ENCODE peak calls at places on chromosome 3, in five cellular contexts. O is CD14-positive monocyte, Z is type B pancreatic cell, A is Caco-2, G is pancreas. P is an unnamed sample.

GRCh38 chr3:46895204-46895660 is 17.7 kb downstream of the PTH1R start:
- DNase-seq in O (peak), Z (no peak), A (peak), G (peak), P (peak)

GRCh38 chr3:10180738-10181295 is 16.1 kb downstream of the IRAK2 start:
- DNase-seq in O (no peak), Z (no peak), A (no peak), G (no peak), P (no peak)

GRCh38 chr3:184584001-184584891 is 22.7 kb downstream of the EPHB3 start:
- DNase-seq in O (no peak), Z (no peak), A (no peak), G (no peak), P (no peak)

GRCh38 chr3:4995500-4996053 is 16.3 kb downstream of the BHLHE40 start:
- DNase-seq in O (no peak), Z (peak), A (no peak), G (no peak), P (peak)

GRCh38 chr3:49553320-49553689 is 972 bp upstream of the BSN start:
- DNase-seq in O (no peak), Z (no peak), A (no peak), G (no peak), P (no peak)

GRCh38 chr3:158773845-158774542 is 27.9 kb upstream of the MFSD1 start:
- DNase-seq in O (no peak), Z (no peak), A (no peak), G (no peak), P (no peak)

GRCh38 chr3:128493221-128494151 is 485 bp upstream of the GATA2 start:
- DNase-seq in O (no peak), Z (peak), A (no peak), G (peak), P (no peak)

GRCh38 chr3:49733551-49733950 is 9.8 kb upstream of the GMPPB start:
- DNase-seq in O (no peak), Z (no peak), A (no peak), G (no peak), P (no peak)

GRCh38 chr3:40885423-40885822 is 313.9 kb upstream of the CTNNB1 start:
- DNase-seq in O (no peak), Z (no peak), A (no peak), G (no peak), P (no peak)

GRCh38 chr3:149401926-149402310 is 24.5 kb upstream of the TM4SF1 start:
- DNase-seq in O (no peak), Z (no peak), A (no peak), G (no peak), P (no peak)

GRCh38 chr3:55897573-55898224 is 410.6 kb upstream of the WNT5A start:
- DNase-seq in O (no peak), Z (no peak), A (peak), G (no peak), P (no peak)

GRCh38 chr3:46266598-46266997 is 24.3 kb downstream of the CCR3 start:
- DNase-seq in O (no peak), Z (no peak), A (no peak), G (no peak), P (no peak)

GRCh38 chr3:119145500-119146167 is at the start of gene TEX55:
- DNase-seq in O (no peak), Z (no peak), A (peak), G (no peak), P (peak)

GRCh38 chr3:43638594-43639447 is 17.0 kb upstream of the ANO10 start:
- DNase-seq in O (no peak), Z (no peak), A (peak), G (no peak), P (no peak)

GRCh38 chr3:106533097-106533496 is 664.3 kb upstream of the CBLB start:
- DNase-seq in O (no peak), Z (no peak), A (no peak), G (no peak), P (no peak)

GRCh38 chr3:195094211-195094921 is 176.6 kb downstream of the XXYLT1 start:
- DNase-seq in O (peak), Z (no peak), A (no peak), G (peak), P (no peak)

GRCh38 chr3:128217702-128218475 is 64.6 kb downstream of the EEFSEC start:
- DNase-seq in O (no peak), Z (no peak), A (peak), G (no peak), P (no peak)

GRCh38 chr3:67876261-67876660 is 221.8 kb upstream of the SUCLG2 start:
- DNase-seq in O (no peak), Z (no peak), A (no peak), G (no peak), P (no peak)

GRCh38 chr3:107969994-107970896 is 120.6 kb downstream of the CD47 start:
- DNase-seq in O (no peak), Z (no peak), A (no peak), G (peak), P (no peak)

GRCh38 chr3:100982710-100983109 is 10.5 kb downstream of the ABI3BP start:
- DNase-seq in O (no peak), Z (no peak), A (no peak), G (no peak), P (no peak)

GRCh38 chr3:191761906-191762305 is 300.9 kb downstream of the PYDC2 start:
- DNase-seq in O (no peak), Z (no peak), A (no peak), G (no peak), P (no peak)

GRCh38 chr3:159652452-159652851 is 336.2 kb upstream of the IL12A start:
- DNase-seq in O (no peak), Z (no peak), A (no peak), G (no peak), P (no peak)

GRCh38 chr3:48475188-48475587 is 28.7 kb downstream of the ATRIP start:
- DNase-seq in O (no peak), Z (no peak), A (no peak), G (no peak), P (no peak)

GRCh38 chr3:168218600-168218999 is 122.9 kb upstream of the GOLIM4 start:
- DNase-seq in O (no peak), Z (no peak), A (no peak), G (no peak), P (no peak)

GRCh38 chr3:40336101-40336500 is 26.6 kb downstream of the EIF1B start:
- DNase-seq in O (no peak), Z (no peak), A (no peak), G (no peak), P (no peak)

GRCh38 chr3:194592798-194593752 is 40.1 kb downstream of the TMEM44 start:
- DNase-seq in O (no peak), Z (no peak), A (no peak), G (no peak), P (no peak)

GRCh38 chr3:192171213-192171612 is 556.1 kb downstream of the FGF12 start:
- DNase-seq in O (no peak), Z (no peak), A (no peak), G (no peak), P (no peak)

GRCh38 chr3:104908761-104909160 is 457.9 kb upstream of the ALCAM start:
- DNase-seq in O (no peak), Z (no peak), A (no peak), G (no peak), P (no peak)

GRCh38 chr3:106635271-106635670 is 742.0 kb upstream of the CCDC54 start:
- DNase-seq in O (no peak), Z (no peak), A (no peak), G (no peak), P (no peak)

GRCh38 chr3:99938270-99938955 is 120.8 kb downstream of the CMSS1 start:
- DNase-seq in O (no peak), Z (no peak), A (no peak), G (no peak), P (no peak)

GRCh38 chr3:73405853-73406252 is 218.9 kb downstream of the PDZRN3 start:
- DNase-seq in O (no peak), Z (no peak), A (no peak), G (no peak), P (no peak)

GRCh38 chr3:49609815-49610214 is 55.5 kb downstream of the BSN start:
- DNase-seq in O (no peak), Z (peak), A (no peak), G (no peak), P (no peak)

GRCh38 chr3:80526153-80526552 is 758.4 kb upstream of the ROBO1 start:
- DNase-seq in O (no peak), Z (no peak), A (peak), G (no peak), P (no peak)

GRCh38 chr3:162512488-162512887 is 1015.9 kb downstream of the OTOL1 start:
- DNase-seq in O (no peak), Z (no peak), A (no peak), G (no peak), P (no peak)

GRCh38 chr3:113629941-113630340 is 66.5 kb downstream of the USF3 start:
- DNase-seq in O (no peak), Z (no peak), A (no peak), G (no peak), P (no peak)

GRCh38 chr3:189349772-189350171 is 178.0 kb downstream of the TPRG1 start:
- DNase-seq in O (no peak), Z (no peak), A (no peak), G (no peak), P (no peak)

GRCh38 chr3:11847607-11848006 is 922 bp upstream of the TAMM41 start:
- DNase-seq in O (no peak), Z (no peak), A (no peak), G (no peak), P (no peak)

GRCh38 chr3:24088782-24089181 is 143.7 kb downstream of the NR1D2 start:
- DNase-seq in O (no peak), Z (no peak), A (no peak), G (no peak), P (no peak)

GRCh38 chr3:50352762-50353161 is 2.1 kb downstream of the CYB561D2 start:
- DNase-seq in O (no peak), Z (no peak), A (no peak), G (no peak), P (no peak)

GRCh38 chr3:153972862-153973261 is 148.3 kb upstream of the ARHGEF26 start:
- DNase-seq in O (no peak), Z (no peak), A (no peak), G (no peak), P (no peak)

GRCh38 chr3:153970047-153970446 is 151.1 kb upstream of the ARHGEF26 start:
- DNase-seq in O (no peak), Z (no peak), A (no peak), G (no peak), P (no peak)

GRCh38 chr3:153973722-153974121 is 147.5 kb upstream of the ARHGEF26 start:
- DNase-seq in O (no peak), Z (no peak), A (no peak), G (no peak), P (no peak)

GRCh38 chr3:153967260-153967659 is 153.9 kb upstream of the ARHGEF26 start:
- DNase-seq in O (no peak), Z (no peak), A (no peak), G (no peak), P (no peak)

DNA sequence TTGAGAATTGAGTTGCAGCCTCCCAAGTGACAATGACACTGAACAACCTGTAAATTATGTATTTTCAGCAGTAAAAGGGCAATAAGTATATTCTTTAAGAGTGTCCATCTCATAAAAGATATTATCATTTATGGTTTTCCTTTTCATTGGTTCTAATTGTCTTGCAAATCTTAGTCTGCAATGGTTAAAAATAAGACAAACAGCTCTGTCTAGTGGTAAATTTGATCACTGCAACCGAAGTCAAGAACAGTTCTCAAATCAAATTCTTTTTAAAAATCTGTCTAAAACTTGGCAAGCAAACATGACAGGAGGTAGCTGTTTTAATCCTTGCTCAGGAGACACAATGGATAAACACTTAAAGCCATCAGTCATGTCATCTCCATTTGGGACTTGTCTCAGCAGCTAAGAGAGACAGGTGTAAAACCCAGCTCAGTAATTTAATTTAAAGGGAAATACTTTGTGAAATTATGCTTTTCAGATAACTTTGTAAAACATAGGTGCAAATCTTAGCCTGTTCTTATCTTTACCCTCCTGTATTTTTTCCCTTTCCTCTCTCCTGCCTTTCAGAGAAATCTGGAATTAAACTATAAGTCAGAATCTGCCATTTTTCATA is 150.3 kb upstream of the ARHGEF26 start:
- DNase-seq in O (no peak), Z (no peak), A (no peak), G (no peak), P (no peak)
- TF ChIP-seq CTCF in O (no peak), Z (peak), A (peak), G (peak), P (peak)

DNA sequence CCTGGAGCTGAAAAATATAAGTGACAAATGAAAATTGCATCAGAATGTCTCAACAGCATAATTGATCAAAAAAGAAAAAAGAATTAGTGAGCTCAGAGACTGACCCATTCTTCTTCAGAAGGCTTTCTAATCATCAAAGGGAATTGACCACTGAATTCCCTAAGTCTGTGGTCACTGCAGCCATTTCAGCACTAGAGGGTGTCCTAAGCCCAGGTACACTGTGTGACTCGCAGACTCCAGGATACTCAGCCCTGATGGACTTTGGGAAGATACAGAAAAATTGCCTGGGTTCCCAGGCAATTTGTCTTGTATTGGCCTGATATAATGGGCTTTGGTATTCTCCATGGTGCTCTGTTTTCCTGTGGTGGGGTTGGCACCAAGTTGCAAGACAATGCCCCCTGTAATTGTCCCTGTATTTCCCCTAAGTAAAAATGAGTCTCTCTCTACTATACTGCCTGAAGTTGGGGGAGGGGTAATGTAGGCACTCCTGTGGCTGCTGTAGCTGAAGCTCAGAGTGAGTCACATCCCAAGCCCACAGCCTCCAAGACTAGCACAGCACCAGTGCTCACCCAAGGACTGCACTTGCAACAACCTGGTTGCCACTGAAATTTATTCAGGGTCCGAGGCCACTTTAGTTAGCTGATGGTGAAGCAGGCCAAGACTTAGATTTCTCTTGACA is 256.0 kb upstream of the STAC start:
- DNase-seq in O (no peak), Z (no peak), A (peak), G (no peak), P (no peak)
- TF ChIP-seq CTCF in O (no peak), Z (peak), A (peak), G (no peak), P (peak)

GRCh38 chr3:185708392-185708791 is 116.5 kb downstream of the IGF2BP2 start:
- DNase-seq in O (no peak), Z (no peak), A (no peak), G (no peak), P (no peak)
- TF ChIP-seq CTCF in O (no peak), Z (no peak), A (no peak), G (no peak), P (no peak)

GRCh38 chr3:2166552-2166951 is 67.9 kb downstream of the CNTN4 start:
- DNase-seq in O (no peak), Z (no peak), A (peak), G (no peak), P (no peak)
- TF ChIP-seq CTCF in O (no peak), Z (peak), A (peak), G (no peak), P (peak)

GRCh38 chr3:23052230-23053019 is 150.7 kb upstream of the UBE2E2 start:
- DNase-seq in O (no peak), Z (no peak), A (no peak), G (no peak), P (no peak)
- TF ChIP-seq CTCF in O (no peak), Z (no peak), A (no peak), G (no peak), P (no peak)

GRCh38 chr3:125192190-125193035 is 20.1 kb downstream of the SLC12A8 start:
- DNase-seq in O (no peak), Z (no peak), A (no peak), G (no peak), P (no peak)
- TF ChIP-seq CTCF in O (no peak), Z (no peak), A (no peak), G (no peak), P (no peak)

GRCh38 chr3:116102037-116102436 is 343.2 kb downstream of the LSAMP start:
- DNase-seq in O (no peak), Z (no peak), A (no peak), G (no peak), P (no peak)
- TF ChIP-seq CTCF in O (no peak), Z (peak), A (no peak), G (no peak), P (no peak)

DNA sequence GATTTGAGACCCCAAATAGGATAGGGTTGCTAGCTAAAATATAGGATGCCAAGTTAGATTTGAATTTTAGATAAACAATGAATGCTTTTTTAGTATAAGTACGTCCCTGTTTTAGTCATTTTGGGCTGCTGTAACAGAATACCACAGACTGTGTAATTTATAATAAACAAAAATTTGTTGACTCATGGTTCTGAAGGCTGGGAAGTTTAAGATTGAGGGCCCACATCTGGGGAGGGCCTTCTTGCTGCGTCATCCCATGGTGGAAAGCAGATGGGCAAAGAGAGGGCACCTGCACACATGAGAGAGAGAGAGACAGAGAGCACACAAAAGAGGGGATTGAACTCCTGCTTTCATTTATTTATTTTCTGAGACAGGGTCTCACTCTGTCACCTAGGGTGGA is 246.5 kb downstream of the EPHB1 start:
- DNase-seq in O (no peak), Z (no peak), A (no peak), G (no peak), P (no peak)
- TF ChIP-seq CTCF in O (no peak), Z (no peak), A (no peak), G (no peak), P (no peak)

P was measured in D721Med.